ENCODE peak calls at places on chromosomes 4 and X, in five cellular contexts. S is PC-3, G is IMR-90, F is tibial nerve, V is tibial artery. N is an unnamed sample.

GRCh38 chr4:8115916-8116315 is 42.7 kb downstream of the ABLIM2 start:
- DNase-seq in S (no peak), G (no peak), F (no peak), V (no peak), N (no peak)

GRCh38 chr4:110287130-110287529 is 88.7 kb upstream of the ELOVL6 start:
- DNase-seq in S (peak; percentile 84), G (peak; percentile 81), F (no peak), V (no peak), N (peak; percentile 38)

GRCh38 chr4:122821097-122821496 is 5.5 kb upstream of the FGF2 start:
- DNase-seq in S (no peak), G (no peak), F (no peak), V (no peak), N (no peak)

GRCh38 chr4:155796031-155796430 is 37.2 kb downstream of the GUCY1B1 start:
- DNase-seq in S (peak; percentile 56), G (peak; percentile 52), F (no peak), V (no peak), N (no peak)

GRCh38 chrX:136710324-136710951 is 62.5 kb downstream of the CD40LG start:
- DNase-seq in S (peak; percentile 44), G (peak; percentile 63), F (no peak), V (no peak), N (no peak)

GRCh38 chr4:89024051-89024675 is 32.8 kb downstream of the FAM13A start:
- DNase-seq in S (peak; percentile 76), G (peak; percentile 81), F (peak; percentile 88), V (no peak), N (peak; percentile 31)

GRCh38 chr4:98514930-98515809 is 143.2 kb downstream of the TSPAN5 start:
- DNase-seq in S (no peak), G (peak; percentile 54), F (peak; percentile 40), V (no peak), N (no peak)

GRCh38 chr4:5050520-5050955 is 742 bp upstream of the STK32B start:
- DNase-seq in S (peak; percentile 75), G (peak; percentile 83), F (peak; percentile 53), V (peak; percentile 77), N (peak; percentile 13)

GRCh38 chr4:40119344-40119743 is 62.7 kb downstream of the N4BP2 start:
- DNase-seq in S (no peak), G (no peak), F (no peak), V (no peak), N (no peak)

GRCh38 chrX:8179653-8180052 is 8.6 kb upstream of the VCX2 start:
- DNase-seq in S (peak; percentile 49), G (no peak), F (no peak), V (no peak), N (no peak)

GRCh38 chr4:91936301-91936700 is 367.5 kb upstream of the GRID2 start:
- DNase-seq in S (no peak), G (peak; percentile 6), F (no peak), V (no peak), N (no peak)

GRCh38 chr4:113974467-113974866 is 5.0 kb downstream of the ARSJ start:
- DNase-seq in S (no peak), G (no peak), F (no peak), V (no peak), N (no peak)

GRCh38 chr4:153432971-153433752 is 33.0 kb upstream of the TMEM131L start:
- DNase-seq in S (peak; percentile 91), G (peak; percentile 64), F (peak; percentile 40), V (peak; percentile 76), N (peak; percentile 62)

GRCh38 chr4:158428242-158428641 is 93.4 kb upstream of the RXFP1 start:
- DNase-seq in S (peak; percentile 4), G (peak; percentile 31), F (no peak), V (no peak), N (no peak)

GRCh38 chr4:133524369-133524768 is 375.3 kb downstream of the PCDH10 start:
- DNase-seq in S (peak; percentile 6), G (no peak), F (no peak), V (no peak), N (no peak)

GRCh38 chrX:11143931-11144678 is 33.0 kb downstream of the HCCS start:
- DNase-seq in S (peak; percentile 91), G (peak; percentile 79), F (peak; percentile 89), V (no peak), N (peak; percentile 5)

GRCh38 chrX:107154787-107155620 is 36.4 kb upstream of the RBM41 start:
- DNase-seq in S (peak; percentile 81), G (peak; percentile 9), F (no peak), V (no peak), N (no peak)

GRCh38 chr4:6498511-6499240 is 26.3 kb upstream of the PPP2R2C start:
- DNase-seq in S (no peak), G (no peak), F (no peak), V (no peak), N (no peak)

GRCh38 chr4:172953896-172954568 is 214.6 kb upstream of the GALNT7 start:
- DNase-seq in S (peak; percentile 42), G (peak; percentile 3), F (no peak), V (no peak), N (no peak)

GRCh38 chr4:98482847-98483806 is 175.3 kb downstream of the TSPAN5 start:
- DNase-seq in S (peak; percentile 82), G (peak; percentile 68), F (no peak), V (no peak), N (no peak)

GRCh38 chrX:13059676-13060499 is 15.5 kb upstream of the FAM9C start:
- DNase-seq in S (peak; percentile 90), G (peak; percentile 73), F (no peak), V (no peak), N (no peak)

GRCh38 chr4:25065451-25065850 is 34.7 kb upstream of the LGI2 start:
- DNase-seq in S (no peak), G (no peak), F (no peak), V (no peak), N (no peak)

GRCh38 chr4:66160606-66161005 is 490.3 kb upstream of the EPHA5 start:
- DNase-seq in S (peak; percentile 26), G (no peak), F (no peak), V (no peak), N (no peak)

GRCh38 chrX:31190221-31190975 is 118.6 kb upstream of the FTHL17 start:
- DNase-seq in S (no peak), G (no peak), F (no peak), V (no peak), N (no peak)

GRCh38 chr4:38224850-38225249 is 264.7 kb downstream of the PTTG2 start:
- DNase-seq in S (no peak), G (no peak), F (no peak), V (no peak), N (no peak)

GRCh38 chr4:38226170-38226569 is 266.0 kb downstream of the PTTG2 start:
- DNase-seq in S (no peak), G (no peak), F (no peak), V (no peak), N (no peak)

GRCh38 chr4:38223801-38224236 is 263.6 kb downstream of the PTTG2 start:
- DNase-seq in S (no peak), G (no peak), F (no peak), V (no peak), N (no peak)

DNA sequence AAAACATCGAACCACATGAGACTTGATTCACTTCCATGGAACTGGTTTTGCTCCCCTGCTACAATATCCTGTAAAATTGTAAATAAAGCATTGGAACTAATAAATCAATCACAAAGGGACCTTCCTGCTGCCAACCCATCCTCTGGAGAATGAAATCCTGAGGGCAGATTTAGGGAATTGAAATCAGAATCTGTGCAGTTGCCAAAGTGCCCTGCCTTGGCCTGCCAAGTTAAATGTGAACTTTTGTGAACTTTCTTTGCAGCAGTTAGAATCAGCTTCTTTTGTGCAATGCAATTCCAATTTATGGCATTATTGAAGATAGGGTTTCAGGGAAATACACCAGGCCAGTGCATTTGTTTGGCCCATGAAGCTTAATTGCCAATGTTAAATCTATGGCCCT is 263.1 kb downstream of the PTTG2 start:
- DNase-seq in S (no peak), G (no peak), F (no peak), V (no peak), N (no peak)
- H3K27ac ChIP-seq in S (no peak overlapping the region), G (no peak overlapping the region), F (peak overlapping the region; percentile 69), V (no peak overlapping the region), N (no peak overlapping the region)

DNA sequence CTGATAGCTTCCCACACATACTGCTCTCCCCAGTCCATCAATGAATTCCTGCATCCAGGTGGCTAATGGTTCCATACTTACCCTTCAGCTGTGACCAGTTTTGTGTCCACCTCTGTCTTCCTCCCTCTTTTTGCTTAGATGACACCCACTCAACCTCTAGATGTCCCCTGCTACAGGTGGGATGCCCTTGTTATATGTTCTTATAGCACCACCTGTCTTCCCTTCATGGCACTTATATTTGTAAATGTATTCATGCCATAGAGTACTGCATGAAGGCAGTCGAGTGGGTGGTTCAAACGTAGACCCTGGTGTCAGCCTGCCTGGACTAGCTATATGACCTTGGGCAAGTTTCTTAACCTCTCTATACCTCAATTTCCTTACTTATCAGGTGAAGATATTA is 6.5 kb upstream of the USP46 start:
- DNase-seq in S (peak; percentile 47), G (no peak), F (no peak), V (no peak), N (no peak)
- TF ChIP-seq CTCF in S (peak; percentile 72), G (peak; percentile 28), F (no peak), V (peak; percentile 7), N (peak; percentile 48)

DNA sequence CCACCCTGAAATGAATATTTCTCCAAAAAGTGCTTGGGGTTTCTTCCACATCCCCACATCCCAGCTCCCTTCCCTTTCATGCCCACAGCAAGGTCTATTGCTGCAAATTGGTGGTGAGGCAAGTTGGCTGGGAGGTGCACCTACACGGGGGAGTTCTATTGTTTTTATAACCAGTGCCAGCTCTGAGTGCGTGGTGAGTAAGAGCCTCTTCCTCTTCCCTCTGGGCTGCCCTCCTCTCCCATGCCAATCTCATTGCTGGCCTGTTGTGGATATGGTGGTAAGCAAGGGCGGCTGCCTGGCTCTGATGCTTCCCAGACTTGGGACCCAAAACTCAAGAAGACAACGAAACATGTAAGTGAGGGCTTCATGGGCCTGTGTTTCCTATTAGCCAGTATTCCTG is 204.3 kb downstream of the SHROOM3 start:
- DNase-seq in S (peak; percentile 82), G (peak; percentile 23), F (no peak), V (no peak), N (no peak)
- H3K4me3 ChIP-seq in S (no peak overlapping the region), G (no peak overlapping the region), F (no peak overlapping the region), V (no peak overlapping the region), N (no peak overlapping the region)

DNA sequence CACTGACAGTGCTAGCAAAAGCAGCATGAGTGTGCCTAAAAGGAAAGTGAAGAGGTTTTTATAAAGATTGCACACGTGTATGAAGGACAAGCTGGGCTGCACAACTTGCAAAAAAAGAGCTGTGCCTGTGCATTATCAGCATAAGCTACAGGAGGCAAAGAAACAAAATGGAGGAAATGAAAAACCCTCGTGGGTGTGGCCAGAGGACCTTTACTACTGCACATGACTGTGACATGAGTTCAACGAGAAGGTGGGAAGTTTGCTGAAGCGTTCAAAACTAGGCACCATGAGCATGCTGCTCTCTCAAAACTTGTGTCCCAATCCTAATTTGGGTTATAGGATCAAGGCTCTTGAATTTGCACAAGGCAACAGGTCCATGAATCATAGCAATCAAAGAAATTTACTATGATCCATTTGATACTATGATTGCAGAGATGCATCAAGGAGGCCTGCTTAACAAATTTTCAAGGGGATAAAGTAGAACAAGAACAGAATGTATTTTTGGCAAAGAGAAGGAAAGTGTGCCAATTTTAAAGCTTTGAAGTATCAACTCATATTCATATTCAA is 38.1 kb upstream of the CXorf38 start:
- DNase-seq in S (no peak), G (no peak), F (no peak), V (no peak), N (no peak)
- H3K27ac ChIP-seq in S (no peak overlapping the region), G (no peak overlapping the region), F (no peak overlapping the region), V (no peak overlapping the region), N (peak overlapping the region; percentile 83)

GRCh38 chr4:17614416-17615299 is at the start of gene MED28:
- DNase-seq in S (peak; percentile 90), G (peak; percentile 95), F (peak; percentile 99), V (peak; percentile 97), N (peak; percentile 95)
- TF ChIP-seq CTCF in S (no peak), G (peak; percentile 5), F (no peak), V (peak; percentile 36), N (no peak)

N was measured in gastrocnemius medialis.